ENCODE peak calls at places on chromosomes 4 and X, in eight cellular contexts. R is HFF-Myc; K is activated T-cell treated with anti-CD3 and anti-CD28 coated beads, Interleukin-2, amount 50 U/mL, for 72 hours; G is heart left ventricle; C is stimulated activated CD8-positive, alpha-beta memory T cell treated with anti-CD3 and anti-CD28 coated beads, Interleukin-4, amount 100 ng/mL, for 48 hours; V is caudate nucleus; M is WTC11; I is NCI-H1436 treated with DMSO at 0.1 percent for 48 hours. B is an unnamed sample.

GRCh38 chrX:64186974-64187761 is 18.3 kb downstream of the AMER1 start:
- DNase-seq in R (no peak), K (no peak), G (no peak), C (no peak), V (no peak), M (no peak), I (no peak), B (no peak)

GRCh38 chr4:6999172-7000086 is 43.7 kb upstream of the TADA2B start:
- DNase-seq in R (no peak), K (peak), G (no peak), C (no peak), V (no peak), M (no peak), I (no peak), B (no peak)

GRCh38 chr4:5782829-5783476 is 72.0 kb downstream of the EVC start:
- DNase-seq in R (no peak), K (no peak), G (no peak), C (no peak), V (no peak), M (no peak), I (no peak), B (no peak)

GRCh38 chr4:37763164-37763444 is 63.4 kb upstream of the PGM2 start:
- DNase-seq in R (no peak), K (no peak), G (no peak), C (no peak), V (no peak), M (no peak), I (no peak), B (no peak)

GRCh38 chrX:12292996-12293765 is 154.9 kb downstream of the FRMPD4 start:
- DNase-seq in R (no peak), K (no peak), G (no peak), C (no peak), V (no peak), M (no peak), I (no peak), B (no peak)

GRCh38 chrX:153818571-153819397 is 11.6 kb downstream of the PDZD4 start:
- DNase-seq in R (no peak), K (peak), G (peak), C (peak), V (no peak), M (peak), I (no peak), B (no peak)

GRCh38 chr4:161249779-161250440 is 913.9 kb downstream of the FSTL5 start:
- DNase-seq in R (no peak), K (no peak), G (no peak), C (no peak), V (no peak), M (no peak), I (no peak), B (no peak)

GRCh38 chr4:27702710-27703431 is 842.2 kb downstream of the STIM2 start:
- DNase-seq in R (no peak), K (no peak), G (no peak), C (no peak), V (no peak), M (peak), I (no peak), B (no peak)

GRCh38 chr4:127776620-127777019 is 5.5 kb upstream of the HSPA4L start:
- DNase-seq in R (no peak), K (no peak), G (no peak), C (no peak), V (no peak), M (no peak), I (no peak), B (no peak)

GRCh38 chr4:145909773-145910172 is 28.9 kb downstream of the ZNF827 start:
- DNase-seq in R (no peak), K (no peak), G (no peak), C (no peak), V (no peak), M (no peak), I (no peak), B (no peak)

B was measured in SJSA1.